ENCODE peak calls at places on chromosomes 7 and 10, in five cellular contexts. One of them, this sample, is unnamed. For H3K4me1, the result is how much of the 10 kb centered on the place peaks cover.

GRCh38 chr10:107546239-107546638 is 381.7 kb upstream of the SORCS1 start:
- DNase-seq in HCT116: no peak
- DNase-seq in heart left ventricle: no peak
- DNase-seq in sigmoid colon: no peak
- DNase-seq in fibroblast of lung: peak
- DNase-seq in this sample: no peak

GRCh38 chr10:79385804-79386531 is 38.7 kb downstream of the PPIF start:
- DNase-seq in heart left ventricle: peak
- DNase-seq in HCT116: no peak
- DNase-seq in fibroblast of lung: no peak
- DNase-seq in sigmoid colon: peak
- DNase-seq in this sample: no peak

GRCh38 chr10:132293416-132294195 is 14.1 kb downstream of the STK32C start:
- DNase-seq in heart left ventricle: no peak
- DNase-seq in sigmoid colon: peak
- DNase-seq in HCT116: no peak
- DNase-seq in fibroblast of lung: no peak
- DNase-seq in this sample: no peak

GRCh38 chr10:90977162-90977854 is 56.4 kb upstream of the ANKRD1 start:
- DNase-seq in sigmoid colon: no peak
- DNase-seq in HCT116: no peak
- DNase-seq in fibroblast of lung: no peak
- DNase-seq in heart left ventricle: no peak
- DNase-seq in this sample: no peak

GRCh38 chr10:7193369-7193768 is 217.5 kb downstream of the SFMBT2 start:
- DNase-seq in sigmoid colon: no peak
- DNase-seq in fibroblast of lung: no peak
- DNase-seq in heart left ventricle: no peak
- DNase-seq in HCT116: no peak
- DNase-seq in this sample: peak

GRCh38 chr10:132532784-132533560 is 4.6 kb upstream of the INPP5A start:
- DNase-seq in heart left ventricle: no peak
- DNase-seq in HCT116: peak
- DNase-seq in sigmoid colon: peak
- DNase-seq in fibroblast of lung: peak
- DNase-seq in this sample: peak

GRCh38 chr7:127900735-127901685 is 130.2 kb downstream of the LRRC4 start:
- DNase-seq in sigmoid colon: no peak
- DNase-seq in HCT116: no peak
- DNase-seq in fibroblast of lung: no peak
- DNase-seq in heart left ventricle: no peak
- DNase-seq in this sample: no peak

GRCh38 chr7:99123571-99124033 is 20.3 kb downstream of the SMURF1 start:
- DNase-seq in HCT116: no peak
- DNase-seq in fibroblast of lung: peak
- DNase-seq in sigmoid colon: no peak
- DNase-seq in heart left ventricle: no peak
- DNase-seq in this sample: peak

GRCh38 chr7:132418840-132419239 is 157.4 kb downstream of the PLXNA4 start:
- DNase-seq in HCT116: no peak
- DNase-seq in fibroblast of lung: no peak
- DNase-seq in heart left ventricle: no peak
- DNase-seq in sigmoid colon: no peak
- DNase-seq in this sample: no peak

GRCh38 chr10:73926152-73926764 is 15.3 kb downstream of the PLAU start:
- DNase-seq in heart left ventricle: no peak
- DNase-seq in fibroblast of lung: no peak
- DNase-seq in HCT116: no peak
- DNase-seq in sigmoid colon: no peak
- DNase-seq in this sample: no peak

GRCh38 chr7:114818501-114818900 is 103.4 kb upstream of the MDFIC start:
- DNase-seq in HCT116: peak
- DNase-seq in heart left ventricle: no peak
- DNase-seq in sigmoid colon: no peak
- DNase-seq in fibroblast of lung: peak
- DNase-seq in this sample: peak

GRCh38 chr10:120961720-120962259 is 110.6 kb downstream of the WDR11 start:
- DNase-seq in heart left ventricle: no peak
- DNase-seq in sigmoid colon: no peak
- DNase-seq in fibroblast of lung: no peak
- DNase-seq in HCT116: no peak
- DNase-seq in this sample: no peak

GRCh38 chr7:97346349-97346748 is 228.9 kb downstream of the SDHAF3 start:
- DNase-seq in heart left ventricle: no peak
- DNase-seq in HCT116: no peak
- DNase-seq in fibroblast of lung: no peak
- DNase-seq in sigmoid colon: no peak
- DNase-seq in this sample: no peak

GRCh38 chr10:29512460-29512974 is 122.3 kb downstream of the SVIL start:
- DNase-seq in sigmoid colon: no peak
- DNase-seq in heart left ventricle: no peak
- DNase-seq in fibroblast of lung: no peak
- DNase-seq in HCT116: no peak
- DNase-seq in this sample: no peak

GRCh38 chr10:124741281-124741921 is 2.8 kb downstream of the FAM53B start:
- DNase-seq in HCT116: peak
- DNase-seq in heart left ventricle: peak
- DNase-seq in sigmoid colon: peak
- DNase-seq in fibroblast of lung: peak
- DNase-seq in this sample: peak

GRCh38 chr10:91745086-91745831 is 53.0 kb upstream of the TNKS2 start:
- DNase-seq in fibroblast of lung: peak
- DNase-seq in sigmoid colon: no peak
- DNase-seq in heart left ventricle: no peak
- DNase-seq in HCT116: peak
- DNase-seq in this sample: peak

GRCh38 chr10:7856685-7857084 is 38.4 kb downstream of the TAF3 start:
- DNase-seq in heart left ventricle: no peak
- DNase-seq in fibroblast of lung: no peak
- DNase-seq in sigmoid colon: no peak
- DNase-seq in HCT116: no peak
- DNase-seq in this sample: no peak

GRCh38 chr7:45648671-45648995 is 74.5 kb downstream of the ADCY1 start:
- DNase-seq in fibroblast of lung: no peak
- DNase-seq in heart left ventricle: no peak
- DNase-seq in HCT116: no peak
- DNase-seq in sigmoid colon: no peak
- DNase-seq in this sample: no peak

GRCh38 chr7:1526271-1526754 is 4.2 kb upstream of the MAFK start:
- DNase-seq in HCT116: no peak
- DNase-seq in heart left ventricle: no peak
- DNase-seq in fibroblast of lung: no peak
- DNase-seq in sigmoid colon: no peak
- DNase-seq in this sample: no peak

GRCh38 chr10:106440355-106440754 is 724.2 kb downstream of the SORCS1 start:
- DNase-seq in HCT116: no peak
- DNase-seq in fibroblast of lung: no peak
- DNase-seq in heart left ventricle: no peak
- DNase-seq in sigmoid colon: no peak
- DNase-seq in this sample: no peak

GRCh38 chr10:100021322-100021721 is 11.6 kb upstream of the DNMBP start:
- DNase-seq in fibroblast of lung: no peak
- DNase-seq in HCT116: no peak
- DNase-seq in heart left ventricle: no peak
- DNase-seq in sigmoid colon: no peak
- DNase-seq in this sample: no peak

GRCh38 chr7:55255501-55256445 is 109.4 kb upstream of the LANCL2 start:
- DNase-seq in heart left ventricle: peak
- DNase-seq in HCT116: peak
- DNase-seq in sigmoid colon: peak
- DNase-seq in fibroblast of lung: peak
- DNase-seq in this sample: peak

GRCh38 chr7:156999611-157000046 is 10.8 kb downstream of the MNX1 start:
- DNase-seq in fibroblast of lung: no peak
- DNase-seq in heart left ventricle: no peak
- DNase-seq in HCT116: no peak
- DNase-seq in sigmoid colon: no peak
- DNase-seq in this sample: no peak

GRCh38 chr7:3914385-3914784 is 613.3 kb downstream of the SDK1 start:
- DNase-seq in HCT116: no peak
- DNase-seq in sigmoid colon: no peak
- DNase-seq in fibroblast of lung: peak
- DNase-seq in heart left ventricle: no peak
- DNase-seq in this sample: peak

GRCh38 chr7:3912291-3912690 is 611.2 kb downstream of the SDK1 start:
- DNase-seq in sigmoid colon: no peak
- DNase-seq in fibroblast of lung: no peak
- DNase-seq in heart left ventricle: no peak
- DNase-seq in HCT116: no peak
- DNase-seq in this sample: no peak

GRCh38 chr7:3917466-3917865 is 616.4 kb downstream of the SDK1 start:
- DNase-seq in HCT116: no peak
- DNase-seq in sigmoid colon: no peak
- DNase-seq in heart left ventricle: no peak
- DNase-seq in fibroblast of lung: no peak
- DNase-seq in this sample: no peak

GRCh38 chr7:3916146-3916545 is 615.1 kb downstream of the SDK1 start:
- DNase-seq in heart left ventricle: no peak
- DNase-seq in sigmoid colon: no peak
- DNase-seq in HCT116: no peak
- DNase-seq in fibroblast of lung: peak
- DNase-seq in this sample: no peak

GRCh38 chr7:3915337-3915865 is 614.3 kb downstream of the SDK1 start:
- DNase-seq in heart left ventricle: no peak
- DNase-seq in HCT116: no peak
- DNase-seq in sigmoid colon: no peak
- DNase-seq in fibroblast of lung: peak
- DNase-seq in this sample: no peak
- H3K4me1 ChIP-seq in heart left ventricle: under half
- H3K4me1 ChIP-seq in HCT116: under half
- H3K4me1 ChIP-seq in sigmoid colon: under half
- H3K4me1 ChIP-seq in fibroblast of lung: under half
- H3K4me1 ChIP-seq in this sample: under half

DNA sequence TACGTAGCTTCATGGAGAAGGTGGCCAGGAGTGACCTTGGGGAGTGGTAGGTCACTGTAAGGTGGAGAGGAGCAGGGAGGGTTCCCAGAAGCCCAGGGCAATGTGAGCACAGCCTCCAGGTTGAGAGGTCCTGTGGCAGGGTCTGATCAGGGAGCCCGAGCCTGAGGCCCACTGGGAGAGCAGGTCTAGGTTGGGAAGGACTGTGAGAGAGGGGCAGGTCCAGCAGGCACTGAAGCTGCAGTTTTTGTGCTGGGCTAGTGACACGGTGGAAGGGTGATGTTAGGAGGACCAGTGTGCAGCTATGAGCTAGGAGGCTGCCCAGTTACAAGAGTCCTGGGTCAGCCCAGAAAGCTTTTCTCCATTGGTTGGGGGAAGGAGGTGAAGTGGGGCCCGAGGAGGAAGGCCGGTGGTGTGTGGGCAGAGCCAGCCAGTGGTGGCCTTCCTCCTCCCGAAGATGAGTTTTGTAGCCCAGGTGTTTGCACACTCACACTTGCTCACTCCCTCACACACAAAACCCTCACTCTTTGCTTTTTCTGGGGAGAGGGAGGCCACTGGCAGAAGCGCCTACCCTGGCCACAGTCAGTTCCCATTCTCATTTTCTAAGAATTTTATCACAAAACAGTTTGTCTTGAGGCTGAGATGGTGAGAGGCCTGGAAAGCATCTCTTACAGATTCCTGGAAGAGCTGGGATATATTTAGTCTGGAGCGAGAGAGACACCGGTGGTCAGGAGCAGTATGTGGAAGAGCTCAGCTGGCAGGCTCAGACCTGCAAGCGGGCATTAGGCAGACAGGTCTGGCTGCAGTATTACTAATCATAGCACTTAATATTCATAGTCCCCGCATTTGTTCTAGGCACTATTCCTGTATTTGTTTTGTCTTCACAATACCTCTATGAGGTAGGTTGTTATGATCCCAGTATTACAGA is 57.1 kb downstream of the ZNF467 start:
- DNase-seq in sigmoid colon: peak
- DNase-seq in HCT116: no peak
- DNase-seq in fibroblast of lung: no peak
- DNase-seq in heart left ventricle: no peak
- DNase-seq in this sample: peak
- H3K4me3 ChIP-seq in sigmoid colon: no peak
- H3K4me3 ChIP-seq in HCT116: no peak
- H3K4me3 ChIP-seq in fibroblast of lung: no peak
- H3K4me3 ChIP-seq in heart left ventricle: no peak
- H3K4me3 ChIP-seq in this sample: no peak

DNA sequence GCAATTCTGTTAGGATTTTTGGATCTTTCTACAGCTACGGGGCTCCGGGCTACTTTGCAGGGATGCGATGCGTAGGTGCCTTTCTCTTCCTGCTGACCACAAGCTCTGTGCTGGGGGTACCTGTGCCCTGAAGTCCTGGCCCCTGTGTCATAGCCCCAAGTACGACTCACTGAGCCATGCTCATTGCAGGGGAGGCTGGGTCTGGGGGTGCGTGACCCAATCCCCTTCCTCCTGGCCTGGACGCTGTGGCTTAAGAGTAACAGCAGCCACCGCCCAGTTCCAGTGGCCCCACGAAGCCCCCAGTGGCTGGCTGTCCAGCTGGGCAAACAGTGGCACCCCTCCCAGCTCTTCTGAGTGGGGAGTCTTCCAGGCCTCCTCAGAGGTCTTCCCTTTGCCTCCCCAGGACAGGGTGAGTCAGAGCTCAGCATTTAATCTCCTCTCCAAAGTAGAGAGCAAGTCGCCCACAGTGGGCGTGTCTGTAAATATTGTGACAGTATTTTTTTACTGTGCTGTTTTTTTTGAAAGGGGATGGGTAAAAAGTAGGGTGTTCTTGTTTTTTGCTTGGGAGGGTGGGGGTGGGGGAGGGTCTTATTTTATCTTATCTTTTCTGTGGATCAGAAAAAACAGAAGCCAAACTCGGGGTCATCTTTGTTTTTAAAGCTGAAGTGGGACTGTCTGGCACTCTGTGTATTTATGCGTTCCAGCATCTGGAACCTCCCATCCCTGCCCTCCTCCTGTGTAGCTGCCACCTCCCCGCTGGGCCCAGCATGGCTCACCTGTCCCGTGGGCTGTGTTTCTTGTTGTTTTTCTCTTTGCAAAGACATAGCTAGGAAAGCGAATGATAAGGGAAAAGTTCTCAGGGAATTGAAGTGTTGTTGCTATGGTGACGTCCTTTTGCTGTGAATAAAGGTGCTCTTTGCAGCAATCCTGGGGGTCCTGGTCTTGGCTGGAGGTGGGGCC is 8.2 kb downstream of the LFNG start:
- DNase-seq in sigmoid colon: no peak
- DNase-seq in fibroblast of lung: peak
- DNase-seq in HCT116: no peak
- DNase-seq in heart left ventricle: no peak
- DNase-seq in this sample: peak
- H3K4me1 ChIP-seq in sigmoid colon: under half
- H3K4me1 ChIP-seq in fibroblast of lung: under half
- H3K4me1 ChIP-seq in HCT116: half or more
- H3K4me1 ChIP-seq in heart left ventricle: under half
- H3K4me1 ChIP-seq in this sample: under half

GRCh38 chr7:90320014-90320413 is 1.1 kb downstream of the FAM237B start:
- DNase-seq in sigmoid colon: no peak
- DNase-seq in heart left ventricle: no peak
- DNase-seq in fibroblast of lung: no peak
- DNase-seq in HCT116: no peak
- DNase-seq in this sample: no peak

GRCh38 chr7:90322837-90323236 is 1.7 kb upstream of the FAM237B start:
- DNase-seq in HCT116: no peak
- DNase-seq in sigmoid colon: no peak
- DNase-seq in heart left ventricle: no peak
- DNase-seq in fibroblast of lung: no peak
- DNase-seq in this sample: no peak

GRCh38 chr7:90320801-90321494 is at the start of gene FAM237B:
- DNase-seq in heart left ventricle: no peak
- DNase-seq in fibroblast of lung: peak
- DNase-seq in HCT116: no peak
- DNase-seq in sigmoid colon: no peak
- DNase-seq in this sample: no peak

GRCh38 chr7:90320418-90320800 is 695 bp downstream of the FAM237B start:
- DNase-seq in sigmoid colon: no peak
- DNase-seq in fibroblast of lung: no peak
- DNase-seq in heart left ventricle: no peak
- DNase-seq in HCT116: no peak
- DNase-seq in this sample: no peak
- H3K4me3 ChIP-seq in sigmoid colon: no peak
- H3K4me3 ChIP-seq in fibroblast of lung: no peak
- H3K4me3 ChIP-seq in heart left ventricle: no peak
- H3K4me3 ChIP-seq in HCT116: no peak
- H3K4me3 ChIP-seq in this sample: no peak